ENCODE peak calls at places on chromosomes 4 and X, in six cellular contexts. U, J, B, K, N and M are unnamed samples.
A peak's percentile ranks its signal among the peaks of the same experiment; 100 is the strongest.

GRCh38 chr4:114599231-114600065 is 841 bp downstream of the UGT8 start:
- DNase-seq in U (no peak), J (peak; percentile 15), B (no peak), K (no peak), N (no peak), M (no peak)

GRCh38 chrX:74925210-74926088 is at the start of gene NEXMIF:
- DNase-seq in U (no peak), J (peak; percentile 52), B (no peak), K (peak; percentile 18), N (peak; percentile 23), M (no peak)

GRCh38 chr4:53039741-53040458 is 177.8 kb downstream of the RASL11B start:
- DNase-seq in U (no peak), J (no peak), B (no peak), K (no peak), N (no peak), M (no peak)

GRCh38 chr4:152352645-152353116 is 183.2 kb downstream of the FBXW7 start:
- DNase-seq in U (peak; percentile 98), J (peak; percentile 40), B (peak; percentile 33), K (peak; percentile 20), N (peak; percentile 97), M (no peak)

GRCh38 chrX:20224814-20225487 is 41.8 kb downstream of the RPS6KA3 start:
- DNase-seq in U (no peak), J (peak; percentile 9), B (no peak), K (no peak), N (peak; percentile 22), M (no peak)

GRCh38 chr4:37675587-37676290 is 10.4 kb downstream of the RELL1 start:
- DNase-seq in U (no peak), J (peak; percentile 68), B (no peak), K (no peak), N (no peak), M (no peak)

GRCh38 chr4:141654098-141654497 is 17.7 kb downstream of the IL15 start:
- DNase-seq in U (peak; percentile 89), J (no peak), B (no peak), K (peak; percentile 24), N (peak; percentile 88), M (no peak)

GRCh38 chrX:103918050-103918449 is 44.4 kb upstream of the TMSB15B start:
- DNase-seq in U (peak; percentile 60), J (peak; percentile 56), B (no peak), K (peak; percentile 20), N (peak; percentile 74), M (no peak)

GRCh38 chr4:147173797-147174196 is 228.1 kb upstream of the TTC29 start:
- DNase-seq in U (no peak), J (no peak), B (no peak), K (no peak), N (peak; percentile 24), M (no peak)

GRCh38 chrX:131802836-131803626 is 220.1 kb upstream of the STK26 start:
- DNase-seq in U (peak; percentile 90), J (no peak), B (no peak), K (no peak), N (no peak), M (no peak)

GRCh38 chrX:56763556-56764152 is 34.6 kb downstream of the NBDY start:
- DNase-seq in U (peak; percentile 90), J (no peak), B (peak; percentile 14), K (no peak), N (no peak), M (no peak)

GRCh38 chrX:2664497-2664896 is 26.6 kb upstream of the CD99 start:
- DNase-seq in U (peak; percentile 68), J (no peak), B (no peak), K (peak; percentile 54), N (peak; percentile 87), M (no peak)

GRCh38 chr4:81472249-81473085 is 760 bp upstream of the RASGEF1B start:
- DNase-seq in U (peak; percentile 32), J (peak; percentile 50), B (no peak), K (peak; percentile 30), N (peak; percentile 70), M (no peak)

GRCh38 chr4:174553828-174554227 is 31.5 kb upstream of the HPGD start:
- DNase-seq in U (peak; percentile 84), J (no peak), B (no peak), K (no peak), N (peak; percentile 29), M (no peak)

GRCh38 chrX:77017093-77017492 is 430.1 kb upstream of the FGF16 start:
- DNase-seq in U (no peak), J (no peak), B (no peak), K (no peak), N (no peak), M (no peak)

GRCh38 chrX:42615161-42615563 is 162.8 kb downstream of the PPP1R2C start:
- DNase-seq in U (no peak), J (no peak), B (no peak), K (no peak), N (peak; percentile 0), M (no peak)

GRCh38 chrX:119382606-119383005 is 16.5 kb upstream of the SLC25A43 start:
- DNase-seq in U (no peak), J (no peak), B (no peak), K (no peak), N (no peak), M (no peak)

GRCh38 chrX:13053171-13053570 is 8.8 kb upstream of the FAM9C start:
- DNase-seq in U (no peak), J (no peak), B (no peak), K (no peak), N (no peak), M (no peak)

GRCh38 chr4:184826315-184827266 is 823 bp upstream of the ACSL1 start:
- DNase-seq in U (no peak), J (peak; percentile 72), B (no peak), K (peak; percentile 47), N (peak; percentile 49), M (no peak)

GRCh38 chrX:50495616-50496015 is 25.0 kb upstream of the DGKK start:
- DNase-seq in U (peak; percentile 1), J (no peak), B (no peak), K (peak; percentile 32), N (peak; percentile 1), M (no peak)

GRCh38 chrX:108736509-108737479 is at the start of gene IRS4:
- DNase-seq in U (no peak), J (peak; percentile 7), B (no peak), K (no peak), N (peak; percentile 27), M (peak; percentile 78)

GRCh38 chrX:1524874-1525582 is 12.0 kb downstream of the P2RY8 start:
- DNase-seq in U (no peak), J (no peak), B (no peak), K (no peak), N (no peak), M (no peak)

GRCh38 chrX:13009256-13009655 is 34.3 kb downstream of the TMSB4X start:
- DNase-seq in U (peak; percentile 34), J (no peak), B (no peak), K (no peak), N (no peak), M (no peak)

GRCh38 chr4:155777971-155778710 is 19.3 kb downstream of the GUCY1B1 start:
- DNase-seq in U (peak; percentile 37), J (no peak), B (no peak), K (no peak), N (peak; percentile 28), M (no peak)

GRCh38 chr4:155772459-155773195 is 13.8 kb downstream of the GUCY1B1 start:
- DNase-seq in U (no peak), J (no peak), B (no peak), K (no peak), N (no peak), M (no peak)

GRCh38 chr4:155769092-155769491 is 10.3 kb downstream of the GUCY1B1 start:
- DNase-seq in U (no peak), J (peak; percentile 25), B (no peak), K (no peak), N (no peak), M (no peak)

GRCh38 chr4:155774033-155774432 is 15.2 kb downstream of the GUCY1B1 start:
- DNase-seq in U (no peak), J (no peak), B (no peak), K (peak; percentile 22), N (no peak), M (no peak)

GRCh38 chr4:155773196-155773800 is 14.5 kb downstream of the GUCY1B1 start:
- DNase-seq in U (no peak), J (no peak), B (no peak), K (no peak), N (no peak), M (no peak)
- TF ChIP-seq CTCF in U (no peak), J (no peak), B (no peak), K (no peak), N (no peak), M (no peak)

DNA sequence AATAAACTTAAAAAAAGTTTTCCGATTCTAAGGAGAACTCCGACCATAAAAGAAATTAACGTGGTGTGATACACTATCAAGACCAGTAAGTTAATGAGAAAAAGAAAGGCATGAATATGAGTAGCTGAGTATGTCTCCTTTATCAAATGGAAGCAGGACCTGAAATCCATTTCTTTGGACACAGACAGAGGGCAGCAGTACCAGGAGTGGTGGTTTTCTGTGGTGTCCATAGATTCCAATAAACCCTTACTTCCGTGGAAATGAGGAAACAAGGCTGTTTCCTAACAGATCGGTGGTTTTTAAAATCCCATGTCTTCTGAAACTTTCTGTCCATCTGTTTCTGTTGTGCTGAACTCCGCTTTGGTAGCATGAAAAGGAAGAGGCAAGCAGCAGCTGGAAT is 128.5 kb upstream of the TSPAN5 start:
- DNase-seq in U (peak; percentile 15), J (no peak), B (no peak), K (no peak), N (peak; percentile 38), M (no peak)
- TF ChIP-seq CTCF in U (peak; percentile 34), J (no peak), B (no peak), K (no peak), N (peak; percentile 27), M (no peak)

DNA sequence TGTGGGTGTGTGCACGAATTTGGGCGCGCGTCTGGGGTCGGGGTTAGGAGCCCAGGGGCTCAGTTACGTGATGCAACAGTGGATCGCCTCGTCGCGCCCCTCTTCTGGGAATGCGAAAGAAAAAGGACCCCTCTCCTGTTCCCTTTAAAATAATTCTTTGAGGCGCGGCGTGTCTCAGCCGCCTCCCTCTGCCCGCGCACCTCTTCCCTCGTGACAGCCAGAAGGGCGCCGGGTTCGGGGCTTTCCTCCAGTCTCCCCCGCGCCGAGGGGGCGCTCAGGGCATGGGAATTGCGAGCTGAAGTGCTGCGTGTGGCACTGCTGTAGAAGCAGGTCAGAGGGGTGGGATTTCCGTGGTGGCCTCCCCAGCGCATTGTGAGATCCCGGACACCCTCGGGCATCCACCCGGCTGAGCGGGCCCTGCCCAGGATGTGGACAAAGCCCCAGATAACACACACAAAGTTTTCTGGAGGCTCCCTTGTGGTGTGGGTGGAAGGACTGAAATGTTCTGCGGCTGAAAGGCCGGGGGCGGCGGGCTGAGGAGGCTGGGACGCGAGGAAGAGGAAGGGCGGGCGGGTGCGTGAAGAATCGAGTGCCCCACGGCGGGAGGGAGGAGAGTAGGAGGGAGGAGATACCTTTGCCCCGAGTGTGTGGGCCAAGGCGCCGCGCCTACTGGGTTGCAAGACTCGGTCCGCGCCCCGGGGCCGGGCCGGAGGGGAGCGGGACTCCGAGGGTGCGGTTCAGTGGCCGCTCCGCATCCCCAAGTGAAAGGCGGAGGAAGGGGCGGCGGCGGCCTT is 697 bp downstream of the SEPTIN11 start:
- DNase-seq in U (peak; percentile 49), J (peak; percentile 61), B (peak; percentile 28), K (peak; percentile 63), N (peak; percentile 54), M (peak; percentile 77)
- TF ChIP-seq CTCF in U (no peak), J (no peak), B (no peak), K (no peak), N (no peak), M (no peak)

DNA sequence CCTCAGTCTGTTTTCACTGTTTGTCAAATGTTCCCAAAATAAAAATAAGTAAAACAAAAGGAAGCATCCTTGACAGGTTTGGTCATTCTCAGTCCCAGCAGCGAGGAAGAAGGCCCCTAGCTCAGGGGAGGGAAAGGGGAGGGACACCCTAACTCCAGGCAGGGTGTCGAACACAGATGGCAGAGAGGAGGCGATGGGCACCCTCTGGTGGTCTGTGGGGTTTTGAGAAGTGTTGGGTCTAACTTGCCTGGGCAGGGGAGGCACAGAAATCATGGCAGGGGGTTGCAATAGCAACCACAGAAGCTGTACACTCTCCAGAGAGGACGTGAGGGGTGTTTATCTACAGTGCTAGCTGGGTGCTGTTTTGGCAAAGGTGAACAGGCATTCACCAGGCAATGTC is 229.8 kb upstream of the SFRP2 start:
- DNase-seq in U (no peak), J (no peak), B (no peak), K (no peak), N (no peak), M (no peak)
- TF ChIP-seq CTCF in U (no peak), J (no peak), B (no peak), K (no peak), N (no peak), M (no peak)